ENCODE peak calls at places on chromosomes 1 and 21, in four cellular contexts. One of them, this sample, is unnamed.

GRCh38 chr1:27077968-27078367 is 65.3 kb upstream of the TENT5B start:
- DNase-seq in GM12878: no peak
- DNase-seq in H1: no peak
- DNase-seq in K562: no peak
- DNase-seq in this sample: no peak

GRCh38 chr1:31798433-31799195 is 17.2 kb downstream of the SPOCD1 start:
- DNase-seq in H1: no peak
- DNase-seq in GM12878: no peak
- DNase-seq in K562: no peak
- DNase-seq in this sample: peak; percentile 90

GRCh38 chr1:32886012-32886827 is at the start of gene HPCA:
- DNase-seq in H1: no peak
- DNase-seq in K562: peak; percentile 96
- DNase-seq in GM12878: no peak
- DNase-seq in this sample: peak; percentile 48

GRCh38 chr1:39694026-39694425 is 2.8 kb upstream of the HPCAL4 start:
- DNase-seq in H1: no peak
- DNase-seq in GM12878: no peak
- DNase-seq in K562: no peak
- DNase-seq in this sample: no peak

GRCh38 chr1:176102700-176103244 is 104.3 kb downstream of the COP1 start:
- DNase-seq in H1: no peak
- DNase-seq in GM12878: no peak
- DNase-seq in K562: no peak
- DNase-seq in this sample: peak; percentile 64

GRCh38 chr1:113320272-113320671 is 70.0 kb upstream of the MAGI3 start:
- DNase-seq in H1: no peak
- DNase-seq in GM12878: no peak
- DNase-seq in K562: no peak
- DNase-seq in this sample: no peak

GRCh38 chr1:209886219-209886536 is 51.8 kb upstream of the SYT14 start:
- DNase-seq in H1: no peak
- DNase-seq in K562: no peak
- DNase-seq in GM12878: no peak
- DNase-seq in this sample: no peak

GRCh38 chr1:14404847-14405246 is 193.6 kb upstream of the KAZN start:
- DNase-seq in H1: no peak
- DNase-seq in GM12878: no peak
- DNase-seq in K562: no peak
- DNase-seq in this sample: peak; percentile 6

GRCh38 chr1:44721521-44722361 is 9.2 kb downstream of the RNU5D-1 start:
- DNase-seq in GM12878: peak; percentile 99
- DNase-seq in H1: no peak
- DNase-seq in K562: peak; percentile 92
- DNase-seq in this sample: peak; percentile 91

GRCh38 chr21:46097826-46098286 is at the start of gene COL6A2:
- DNase-seq in GM12878: no peak
- DNase-seq in K562: peak; percentile 93
- DNase-seq in H1: peak; percentile 15
- DNase-seq in this sample: peak; percentile 71

GRCh38 chr1:178188306-178188705 is 94.4 kb downstream of the RASAL2 start:
- DNase-seq in H1: no peak
- DNase-seq in GM12878: no peak
- DNase-seq in K562: no peak
- DNase-seq in this sample: no peak

GRCh38 chr1:24765308-24765988 is 20.2 kb downstream of the CLIC4 start:
- DNase-seq in H1: no peak
- DNase-seq in K562: peak; percentile 62
- DNase-seq in GM12878: no peak
- DNase-seq in this sample: peak; percentile 60

GRCh38 chr1:157156058-157156541 is 17.9 kb upstream of the ETV3 start:
- DNase-seq in GM12878: no peak
- DNase-seq in H1: peak; percentile 69
- DNase-seq in K562: peak; percentile 78
- DNase-seq in this sample: peak; percentile 54

GRCh38 chr1:226526801-226527595 is 21.6 kb upstream of the STUM start:
- DNase-seq in GM12878: no peak
- DNase-seq in H1: no peak
- DNase-seq in K562: peak; percentile 77
- DNase-seq in this sample: peak; percentile 9

GRCh38 chr1:22257286-22258275 is 114.7 kb upstream of the WNT4 start:
- DNase-seq in H1: no peak
- DNase-seq in GM12878: no peak
- DNase-seq in K562: no peak
- DNase-seq in this sample: no peak

GRCh38 chr21:40466893-40467483 is 380.0 kb downstream of the DSCAM start:
- DNase-seq in GM12878: no peak
- DNase-seq in K562: no peak
- DNase-seq in H1: no peak
- DNase-seq in this sample: no peak

GRCh38 chr1:22582670-22583635 is 19.7 kb downstream of the EPHA8 start:
- DNase-seq in GM12878: no peak
- DNase-seq in H1: no peak
- DNase-seq in K562: no peak
- DNase-seq in this sample: no peak

GRCh38 chr1:94068096-94068830 is 52.7 kb downstream of the ABCA4 start:
- DNase-seq in K562: no peak
- DNase-seq in GM12878: no peak
- DNase-seq in H1: no peak
- DNase-seq in this sample: peak; percentile 76

GRCh38 chr1:94068831-94069648 is 51.9 kb downstream of the ABCA4 start:
- DNase-seq in H1: no peak
- DNase-seq in K562: no peak
- DNase-seq in GM12878: no peak
- DNase-seq in this sample: peak; percentile 86

GRCh38 chr1:94071391-94071790 is 49.6 kb downstream of the ABCA4 start:
- DNase-seq in GM12878: no peak
- DNase-seq in H1: no peak
- DNase-seq in K562: no peak
- DNase-seq in this sample: no peak

GRCh38 chr1:94070746-94071318 is 50.1 kb downstream of the ABCA4 start:
- DNase-seq in H1: no peak
- DNase-seq in GM12878: no peak
- DNase-seq in K562: no peak
- DNase-seq in this sample: no peak

GRCh38 chr1:94069649-94070285 is 51.2 kb downstream of the ABCA4 start:
- DNase-seq in K562: no peak
- DNase-seq in H1: no peak
- DNase-seq in GM12878: no peak
- DNase-seq in this sample: peak; percentile 31
- TF ChIP-seq CHD1 in K562: no peak
- TF ChIP-seq CHD1 in H1: no peak
- TF ChIP-seq CHD1 in GM12878: no peak
- TF ChIP-seq CHD1 in this sample: no peak

GRCh38 chr1:230423936-230424335 is 2.2 kb downstream of the PGBD5 start:
- DNase-seq in K562: no peak
- DNase-seq in H1: no peak
- DNase-seq in GM12878: no peak
- DNase-seq in this sample: no peak

GRCh38 chr1:230423261-230423660 is 2.9 kb downstream of the PGBD5 start:
- DNase-seq in GM12878: no peak
- DNase-seq in H1: no peak
- DNase-seq in K562: no peak
- DNase-seq in this sample: no peak

GRCh38 chr1:230426246-230427101 is at the start of gene PGBD5:
- DNase-seq in H1: peak; percentile 38
- DNase-seq in GM12878: no peak
- DNase-seq in K562: peak; percentile 99
- DNase-seq in this sample: peak; percentile 46

GRCh38 chr1:230425252-230426061 is 675 bp downstream of the PGBD5 start:
- DNase-seq in K562: no peak
- DNase-seq in H1: no peak
- DNase-seq in GM12878: no peak
- DNase-seq in this sample: no peak

DNA sequence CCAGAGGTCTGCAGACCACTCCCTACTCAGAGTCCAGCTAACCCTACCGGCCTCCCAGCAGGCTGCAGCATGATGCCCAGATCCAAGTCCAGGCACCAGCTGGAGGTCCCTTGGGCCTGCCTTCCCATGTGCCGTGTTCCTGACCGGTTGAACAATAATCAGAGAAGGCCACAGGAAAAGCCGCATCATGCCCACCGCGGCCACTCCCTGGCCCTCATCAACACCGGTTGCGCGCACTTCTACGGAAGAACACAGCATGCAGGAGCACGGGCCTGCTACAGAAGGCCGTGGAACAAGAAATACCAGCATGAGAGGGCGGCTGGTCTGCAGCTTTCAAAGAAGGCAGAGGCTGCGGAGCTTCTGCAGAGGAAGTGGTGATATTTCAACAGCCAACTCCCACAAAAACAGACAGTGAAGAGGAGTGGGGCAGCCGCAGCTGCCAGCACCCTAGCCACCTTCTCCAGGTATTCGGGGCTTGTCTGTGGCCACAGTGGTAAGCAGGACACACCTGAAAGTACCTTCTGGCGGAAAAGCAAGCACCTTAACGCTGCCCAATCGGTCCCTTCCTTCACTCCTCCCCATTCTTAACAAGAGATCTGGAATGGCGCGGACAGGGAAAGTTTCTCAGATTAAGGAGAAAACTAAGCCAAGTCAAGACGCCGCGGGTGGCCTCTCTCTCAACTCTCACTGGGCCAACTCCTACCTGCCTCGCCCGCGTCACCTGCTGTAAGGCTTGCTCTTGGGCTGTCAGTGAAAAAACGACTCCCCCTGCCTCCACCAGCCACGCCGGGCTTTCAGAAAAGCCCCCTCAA is 1.5 kb downstream of the PGBD5 start:
- DNase-seq in GM12878: no peak
- DNase-seq in H1: no peak
- DNase-seq in K562: no peak
- DNase-seq in this sample: no peak
- TF ChIP-seq CHD1 in GM12878: no peak
- TF ChIP-seq CHD1 in H1: no peak
- TF ChIP-seq CHD1 in K562: no peak
- TF ChIP-seq CHD1 in this sample: no peak

GRCh38 chr1:53732409-53732808 is 6.6 kb downstream of the GLIS1 start:
- DNase-seq in H1: no peak
- DNase-seq in GM12878: no peak
- DNase-seq in K562: no peak
- DNase-seq in this sample: no peak
- TF ChIP-seq CHD1 in H1: no peak
- TF ChIP-seq CHD1 in GM12878: no peak
- TF ChIP-seq CHD1 in K562: no peak
- TF ChIP-seq CHD1 in this sample: no peak

GRCh38 chr1:47189844-47190562 is at the start of gene PDZK1IP1:
- DNase-seq in K562: peak; percentile 45
- DNase-seq in H1: no peak
- DNase-seq in GM12878: no peak
- DNase-seq in this sample: peak; percentile 67
- TF ChIP-seq CHD1 in K562: no peak
- TF ChIP-seq CHD1 in H1: no peak
- TF ChIP-seq CHD1 in GM12878: no peak
- TF ChIP-seq CHD1 in this sample: no peak

DNA sequence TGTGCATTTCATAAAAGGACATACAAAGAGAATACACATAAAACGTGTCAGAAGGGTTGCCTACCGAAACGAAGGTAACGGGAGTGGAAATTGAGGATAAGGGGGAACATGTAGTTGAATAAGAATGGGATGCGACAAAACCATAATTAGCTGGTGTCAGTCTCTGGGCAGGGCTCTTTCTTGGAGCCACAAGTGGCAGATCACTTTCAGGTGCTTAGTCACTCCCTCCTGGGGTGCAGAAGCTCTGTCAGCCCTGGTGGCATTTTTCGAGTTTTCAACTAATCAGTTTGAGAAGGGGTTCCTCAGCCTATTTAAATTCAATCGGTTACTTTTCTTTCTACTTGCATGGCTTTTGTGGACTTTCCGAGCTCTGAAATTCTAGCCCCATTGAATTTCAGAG is 133.9 kb upstream of the IGSF21 start:
- DNase-seq in H1: no peak
- DNase-seq in GM12878: no peak
- DNase-seq in K562: no peak
- DNase-seq in this sample: no peak
- TF ChIP-seq CHD1 in H1: no peak
- TF ChIP-seq CHD1 in GM12878: no peak
- TF ChIP-seq CHD1 in K562: no peak
- TF ChIP-seq CHD1 in this sample: no peak

GRCh38 chr1:225280563-225280962 is 147.3 kb downstream of the LBR start:
- DNase-seq in H1: no peak
- DNase-seq in GM12878: no peak
- DNase-seq in K562: no peak
- DNase-seq in this sample: no peak
- TF ChIP-seq CHD1 in H1: no peak
- TF ChIP-seq CHD1 in GM12878: no peak
- TF ChIP-seq CHD1 in K562: no peak
- TF ChIP-seq CHD1 in this sample: no peak